ENCODE peak calls at places on chromosomes 13 and 19, in six cellular contexts. One of them, this sample, is unnamed.

GRCh38 chr13:65551208-65551607 is 1678.9 kb downstream of the PCDH9 start:
- DNase-seq in fibroblast of pulmonary artery: no peak
- DNase-seq in ascending aorta: no peak
- DNase-seq in AG09309: no peak
- DNase-seq in AG10803: no peak
- DNase-seq in mucosa of descending colon: no peak
- DNase-seq in this sample: no peak

GRCh38 chr13:51222510-51223283 is 499 bp downstream of the FAM124A start:
- DNase-seq in fibroblast of pulmonary artery: no peak
- DNase-seq in ascending aorta: no peak
- DNase-seq in AG09309: no peak
- DNase-seq in AG10803: no peak
- DNase-seq in mucosa of descending colon: no peak
- DNase-seq in this sample: peak; percentile 8

GRCh38 chr13:39410089-39410901 is 192.7 kb downstream of the LHFPL6 start:
- DNase-seq in fibroblast of pulmonary artery: peak; percentile 93
- DNase-seq in ascending aorta: no peak
- DNase-seq in AG09309: peak; percentile 55
- DNase-seq in AG10803: peak; percentile 94
- DNase-seq in mucosa of descending colon: no peak
- DNase-seq in this sample: peak; percentile 67

GRCh38 chr19:8938576-8938975 is 71.6 kb downstream of the MUC16 start:
- DNase-seq in fibroblast of pulmonary artery: no peak
- DNase-seq in ascending aorta: no peak
- DNase-seq in AG09309: no peak
- DNase-seq in AG10803: no peak
- DNase-seq in mucosa of descending colon: no peak
- DNase-seq in this sample: no peak

GRCh38 chr13:59519776-59520175 is 644.0 kb downstream of the DIAPH3 start:
- DNase-seq in fibroblast of pulmonary artery: no peak
- DNase-seq in ascending aorta: no peak
- DNase-seq in AG09309: no peak
- DNase-seq in AG10803: peak; percentile 26
- DNase-seq in mucosa of descending colon: no peak
- DNase-seq in this sample: no peak

GRCh38 chr19:13143135-13143534 is 7.0 kb downstream of the STX10 start:
- DNase-seq in fibroblast of pulmonary artery: peak; percentile 69
- DNase-seq in ascending aorta: no peak
- DNase-seq in AG09309: no peak
- DNase-seq in AG10803: peak; percentile 79
- DNase-seq in mucosa of descending colon: no peak
- DNase-seq in this sample: peak; percentile 93

GRCh38 chr19:6873708-6874431 is 13.5 kb upstream of the ADGRE1 start:
- DNase-seq in fibroblast of pulmonary artery: no peak
- DNase-seq in ascending aorta: no peak
- DNase-seq in AG09309: no peak
- DNase-seq in AG10803: no peak
- DNase-seq in mucosa of descending colon: peak; percentile 42
- DNase-seq in this sample: no peak

GRCh38 chr13:78436311-78436710 is 167.0 kb downstream of the POU4F1 start:
- DNase-seq in fibroblast of pulmonary artery: no peak
- DNase-seq in ascending aorta: no peak
- DNase-seq in AG09309: no peak
- DNase-seq in AG10803: no peak
- DNase-seq in mucosa of descending colon: no peak
- DNase-seq in this sample: no peak

GRCh38 chr19:28485300-28485699 is 727.7 kb downstream of the UQCRFS1 start:
- DNase-seq in fibroblast of pulmonary artery: no peak
- DNase-seq in ascending aorta: no peak
- DNase-seq in AG09309: no peak
- DNase-seq in AG10803: no peak
- DNase-seq in mucosa of descending colon: peak; percentile 82
- DNase-seq in this sample: no peak

GRCh38 chr19:44657211-44657921 is 13.7 kb downstream of the PVR start:
- DNase-seq in fibroblast of pulmonary artery: peak; percentile 79
- DNase-seq in ascending aorta: peak; percentile 78
- DNase-seq in AG09309: no peak
- DNase-seq in AG10803: peak; percentile 66
- DNase-seq in mucosa of descending colon: peak; percentile 73
- DNase-seq in this sample: peak; percentile 67

GRCh38 chr13:73754727-73755292 is 379.4 kb downstream of the KLF12 start:
- DNase-seq in fibroblast of pulmonary artery: peak; percentile 84
- DNase-seq in ascending aorta: no peak
- DNase-seq in AG09309: peak; percentile 17
- DNase-seq in AG10803: peak; percentile 62
- DNase-seq in mucosa of descending colon: no peak
- DNase-seq in this sample: peak; percentile 52

GRCh38 chr19:58196911-58197616 is 14.2 kb downstream of the ZNF274 start:
- DNase-seq in fibroblast of pulmonary artery: peak; percentile 43
- DNase-seq in ascending aorta: no peak
- DNase-seq in AG09309: no peak
- DNase-seq in AG10803: no peak
- DNase-seq in mucosa of descending colon: no peak
- DNase-seq in this sample: peak; percentile 37

GRCh38 chr19:55368701-55369563 is 1.3 kb downstream of the IL11 start:
- DNase-seq in fibroblast of pulmonary artery: peak; percentile 41
- DNase-seq in ascending aorta: no peak
- DNase-seq in AG09309: no peak
- DNase-seq in AG10803: peak; percentile 71
- DNase-seq in mucosa of descending colon: no peak
- DNase-seq in this sample: peak; percentile 39

GRCh38 chr19:16327911-16328823 is 3.5 kb downstream of the KLF2 start:
- DNase-seq in fibroblast of pulmonary artery: peak; percentile 94
- DNase-seq in ascending aorta: peak; percentile 93
- DNase-seq in AG09309: no peak
- DNase-seq in AG10803: peak; percentile 93
- DNase-seq in mucosa of descending colon: peak; percentile 46
- DNase-seq in this sample: peak; percentile 98

GRCh38 chr19:45076029-45076850 is at the start of gene ZNF296:
- DNase-seq in fibroblast of pulmonary artery: peak; percentile 27
- DNase-seq in ascending aorta: peak; percentile 83
- DNase-seq in AG09309: no peak
- DNase-seq in AG10803: no peak
- DNase-seq in mucosa of descending colon: peak; percentile 94
- DNase-seq in this sample: peak; percentile 34

GRCh38 chr13:62704795-62705329 is 1289.2 kb upstream of the PCDH20 start:
- DNase-seq in fibroblast of pulmonary artery: no peak
- DNase-seq in ascending aorta: no peak
- DNase-seq in AG09309: no peak
- DNase-seq in AG10803: no peak
- DNase-seq in mucosa of descending colon: no peak
- DNase-seq in this sample: no peak

GRCh38 chr13:94210826-94211225 is 268.7 kb downstream of the DCT start:
- DNase-seq in fibroblast of pulmonary artery: peak; percentile 40
- DNase-seq in ascending aorta: no peak
- DNase-seq in AG09309: no peak
- DNase-seq in AG10803: no peak
- DNase-seq in mucosa of descending colon: no peak
- DNase-seq in this sample: peak; percentile 73

GRCh38 chr13:97588993-97589392 is 155.0 kb downstream of the RAP2A start:
- DNase-seq in fibroblast of pulmonary artery: no peak
- DNase-seq in ascending aorta: no peak
- DNase-seq in AG09309: no peak
- DNase-seq in AG10803: no peak
- DNase-seq in mucosa of descending colon: no peak
- DNase-seq in this sample: no peak

GRCh38 chr13:21980049-21980448 is 309.2 kb downstream of the FGF9 start:
- DNase-seq in fibroblast of pulmonary artery: no peak
- DNase-seq in ascending aorta: no peak
- DNase-seq in AG09309: no peak
- DNase-seq in AG10803: no peak
- DNase-seq in mucosa of descending colon: no peak
- DNase-seq in this sample: no peak

GRCh38 chr13:39916330-39916729 is 260.9 kb downstream of the COG6 start:
- DNase-seq in fibroblast of pulmonary artery: peak; percentile 53
- DNase-seq in ascending aorta: no peak
- DNase-seq in AG09309: no peak
- DNase-seq in AG10803: no peak
- DNase-seq in mucosa of descending colon: no peak
- DNase-seq in this sample: no peak

GRCh38 chr19:28883241-28883693 is 329.7 kb downstream of the UQCRFS1 start:
- DNase-seq in fibroblast of pulmonary artery: peak; percentile 7
- DNase-seq in ascending aorta: no peak
- DNase-seq in AG09309: no peak
- DNase-seq in AG10803: peak; percentile 68
- DNase-seq in mucosa of descending colon: no peak
- DNase-seq in this sample: no peak

GRCh38 chr13:99207511-99207910 is 6.9 kb downstream of the UBAC2 start:
- DNase-seq in fibroblast of pulmonary artery: no peak
- DNase-seq in ascending aorta: no peak
- DNase-seq in AG09309: no peak
- DNase-seq in AG10803: no peak
- DNase-seq in mucosa of descending colon: no peak
- DNase-seq in this sample: no peak

GRCh38 chr19:2249880-2250764 is 999 bp downstream of the AMH start:
- DNase-seq in fibroblast of pulmonary artery: no peak
- DNase-seq in ascending aorta: no peak
- DNase-seq in AG09309: no peak
- DNase-seq in AG10803: no peak
- DNase-seq in mucosa of descending colon: no peak
- DNase-seq in this sample: no peak

GRCh38 chr13:111474136-111475002 is 153.9 kb downstream of the TEX29 start:
- DNase-seq in fibroblast of pulmonary artery: peak; percentile 55
- DNase-seq in ascending aorta: no peak
- DNase-seq in AG09309: peak; percentile 11
- DNase-seq in AG10803: peak; percentile 47
- DNase-seq in mucosa of descending colon: no peak
- DNase-seq in this sample: peak; percentile 55

GRCh38 chr19:13100031-13100588 is 2.5 kb downstream of the LYL1 start:
- DNase-seq in fibroblast of pulmonary artery: no peak
- DNase-seq in ascending aorta: peak; percentile 65
- DNase-seq in AG09309: no peak
- DNase-seq in AG10803: peak; percentile 60
- DNase-seq in mucosa of descending colon: no peak
- DNase-seq in this sample: no peak

GRCh38 chr13:99446242-99446641 is 55.0 kb upstream of the TM9SF2 start:
- DNase-seq in fibroblast of pulmonary artery: no peak
- DNase-seq in ascending aorta: no peak
- DNase-seq in AG09309: no peak
- DNase-seq in AG10803: no peak
- DNase-seq in mucosa of descending colon: no peak
- DNase-seq in this sample: no peak

GRCh38 chr19:48090281-48090802 is 20.3 kb downstream of the PLA2G4C start:
- DNase-seq in fibroblast of pulmonary artery: no peak
- DNase-seq in ascending aorta: no peak
- DNase-seq in AG09309: peak; percentile 65
- DNase-seq in AG10803: peak; percentile 80
- DNase-seq in mucosa of descending colon: peak; percentile 36
- DNase-seq in this sample: peak; percentile 36

GRCh38 chr19:49256691-49257090 is 68.3 kb downstream of the SLC6A16 start:
- DNase-seq in fibroblast of pulmonary artery: peak; percentile 3
- DNase-seq in ascending aorta: no peak
- DNase-seq in AG09309: no peak
- DNase-seq in AG10803: no peak
- DNase-seq in mucosa of descending colon: no peak
- DNase-seq in this sample: no peak

GRCh38 chr19:8575467-8575997 is 1.7 kb downstream of the MYO1F start:
- DNase-seq in fibroblast of pulmonary artery: peak; percentile 40
- DNase-seq in ascending aorta: no peak
- DNase-seq in AG09309: no peak
- DNase-seq in AG10803: peak; percentile 39
- DNase-seq in mucosa of descending colon: no peak
- DNase-seq in this sample: peak; percentile 45

GRCh38 chr19:17872251-17873001 is 681 bp downstream of the SLC5A5 start:
- DNase-seq in fibroblast of pulmonary artery: no peak
- DNase-seq in ascending aorta: no peak
- DNase-seq in AG09309: no peak
- DNase-seq in AG10803: no peak
- DNase-seq in mucosa of descending colon: peak; percentile 51
- DNase-seq in this sample: no peak
- H3K4me3 ChIP-seq in fibroblast of pulmonary artery: no peak overlapping the region
- H3K4me3 ChIP-seq in ascending aorta: no peak overlapping the region
- H3K4me3 ChIP-seq in AG09309: no peak overlapping the region
- H3K4me3 ChIP-seq in AG10803: no peak overlapping the region
- H3K4me3 ChIP-seq in mucosa of descending colon: no peak overlapping the region
- H3K4me3 ChIP-seq in this sample: no peak overlapping the region

DNA sequence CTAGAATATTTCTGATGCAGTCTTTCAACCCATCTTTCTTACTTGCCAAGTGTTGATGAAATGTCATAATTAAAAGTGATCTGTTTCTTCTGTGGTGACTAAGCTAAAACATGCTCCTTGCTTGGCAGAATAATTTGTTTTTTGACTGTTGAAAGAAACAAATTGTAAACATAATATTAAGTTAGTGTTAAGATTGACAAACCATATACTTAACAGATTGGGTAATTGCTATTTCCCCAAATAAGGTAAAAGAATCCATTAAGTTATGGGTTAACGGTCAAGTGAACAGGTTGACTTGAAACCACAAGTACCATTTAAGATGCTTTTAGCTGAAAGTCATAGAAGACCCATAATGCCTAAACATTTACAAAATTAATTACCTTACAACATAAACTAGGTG is 62.9 kb downstream of the TEX26 start:
- DNase-seq in fibroblast of pulmonary artery: no peak
- DNase-seq in ascending aorta: no peak
- DNase-seq in AG09309: no peak
- DNase-seq in AG10803: no peak
- DNase-seq in mucosa of descending colon: no peak
- DNase-seq in this sample: no peak
- H3K4me3 ChIP-seq in fibroblast of pulmonary artery: no peak overlapping the region
- H3K4me3 ChIP-seq in ascending aorta: no peak overlapping the region
- H3K4me3 ChIP-seq in AG09309: no peak overlapping the region
- H3K4me3 ChIP-seq in AG10803: no peak overlapping the region
- H3K4me3 ChIP-seq in mucosa of descending colon: no peak overlapping the region
- H3K4me3 ChIP-seq in this sample: no peak overlapping the region

GRCh38 chr19:1079566-1080111 is 12.7 kb downstream of the ARHGAP45 start:
- DNase-seq in fibroblast of pulmonary artery: no peak
- DNase-seq in ascending aorta: no peak
- DNase-seq in AG09309: no peak
- DNase-seq in AG10803: no peak
- DNase-seq in mucosa of descending colon: peak; percentile 69
- DNase-seq in this sample: no peak

GRCh38 chr19:1073956-1074511 is 7.1 kb downstream of the ARHGAP45 start:
- DNase-seq in fibroblast of pulmonary artery: no peak
- DNase-seq in ascending aorta: no peak
- DNase-seq in AG09309: no peak
- DNase-seq in AG10803: no peak
- DNase-seq in mucosa of descending colon: peak; percentile 49
- DNase-seq in this sample: no peak

GRCh38 chr19:1076046-1076386 is 9.0 kb downstream of the ARHGAP45 start:
- DNase-seq in fibroblast of pulmonary artery: no peak
- DNase-seq in ascending aorta: no peak
- DNase-seq in AG09309: no peak
- DNase-seq in AG10803: no peak
- DNase-seq in mucosa of descending colon: no peak
- DNase-seq in this sample: peak; percentile 13

GRCh38 chr19:1074512-1075283 is 7.7 kb downstream of the ARHGAP45 start:
- DNase-seq in fibroblast of pulmonary artery: no peak
- DNase-seq in ascending aorta: peak; percentile 83
- DNase-seq in AG09309: no peak
- DNase-seq in AG10803: no peak
- DNase-seq in mucosa of descending colon: peak; percentile 94
- DNase-seq in this sample: peak; percentile 75

GRCh38 chr19:1076951-1077350 is 10.0 kb downstream of the ARHGAP45 start:
- DNase-seq in fibroblast of pulmonary artery: no peak
- DNase-seq in ascending aorta: peak; percentile 79
- DNase-seq in AG09309: no peak
- DNase-seq in AG10803: no peak
- DNase-seq in mucosa of descending colon: peak; percentile 86
- DNase-seq in this sample: no peak
- H3K4me3 ChIP-seq in fibroblast of pulmonary artery: no peak overlapping the region
- H3K4me3 ChIP-seq in ascending aorta: no peak overlapping the region
- H3K4me3 ChIP-seq in AG09309: no peak overlapping the region
- H3K4me3 ChIP-seq in AG10803: no peak overlapping the region
- H3K4me3 ChIP-seq in mucosa of descending colon: no peak overlapping the region
- H3K4me3 ChIP-seq in this sample: no peak overlapping the region

GRCh38 chr13:37868691-37869505 is 674 bp downstream of the TRPC4 start:
- DNase-seq in fibroblast of pulmonary artery: peak; percentile 50
- DNase-seq in ascending aorta: no peak
- DNase-seq in AG09309: no peak
- DNase-seq in AG10803: peak; percentile 67
- DNase-seq in mucosa of descending colon: no peak
- DNase-seq in this sample: peak; percentile 67
- H3K4me3 ChIP-seq in fibroblast of pulmonary artery: peak overlapping the region; percentile 77
- H3K4me3 ChIP-seq in ascending aorta: peak overlapping the region; percentile 68
- H3K4me3 ChIP-seq in AG09309: peak overlapping the region; percentile 97
- H3K4me3 ChIP-seq in AG10803: peak overlapping the region; percentile 90
- H3K4me3 ChIP-seq in mucosa of descending colon: no peak overlapping the region
- H3K4me3 ChIP-seq in this sample: peak overlapping the region; percentile 58